ENCODE peak calls at places on chromosomes 6 and 20, in five cellular contexts. One of them, this sample, is unnamed. For H3K27me3, the result is how much of the 10 kb centered on the place peaks cover.

GRCh38 chr20:10430704-10431103 is 3.3 kb downstream of the MKKS start:
- DNase-seq in adipocyte: no peak
- DNase-seq in WERI-Rb-1: no peak
- DNase-seq in right lobe of liver: no peak
- DNase-seq in Karpas-422: no peak
- DNase-seq in this sample: no peak

GRCh38 chr20:25065625-25066338 is 7.8 kb upstream of the ACSS1 start:
- DNase-seq in adipocyte: peak
- DNase-seq in WERI-Rb-1: peak
- DNase-seq in right lobe of liver: no peak
- DNase-seq in Karpas-422: peak
- DNase-seq in this sample: peak

GRCh38 chr20:21185849-21186248 is 60.0 kb downstream of the KIZ start:
- DNase-seq in adipocyte: no peak
- DNase-seq in WERI-Rb-1: no peak
- DNase-seq in right lobe of liver: no peak
- DNase-seq in Karpas-422: no peak
- DNase-seq in this sample: no peak

GRCh38 chr6:25454141-25454540 is 175.0 kb downstream of the CARMIL1 start:
- DNase-seq in adipocyte: peak
- DNase-seq in WERI-Rb-1: no peak
- DNase-seq in right lobe of liver: no peak
- DNase-seq in Karpas-422: no peak
- DNase-seq in this sample: no peak

GRCh38 chr6:3612341-3613041 is 139.0 kb downstream of the PXDC1 start:
- DNase-seq in adipocyte: peak
- DNase-seq in WERI-Rb-1: peak
- DNase-seq in right lobe of liver: no peak
- DNase-seq in Karpas-422: no peak
- DNase-seq in this sample: no peak

GRCh38 chr20:37359836-37360235 is 13.9 kb downstream of the SRC start:
- DNase-seq in adipocyte: no peak
- DNase-seq in WERI-Rb-1: no peak
- DNase-seq in right lobe of liver: no peak
- DNase-seq in Karpas-422: no peak
- DNase-seq in this sample: no peak

GRCh38 chr20:58021481-58021880 is 207.0 kb downstream of the ANKRD60 start:
- DNase-seq in adipocyte: peak
- DNase-seq in WERI-Rb-1: peak
- DNase-seq in right lobe of liver: no peak
- DNase-seq in Karpas-422: no peak
- DNase-seq in this sample: peak

GRCh38 chr20:46070215-46070910 is 19.4 kb downstream of the NCOA5 start:
- DNase-seq in adipocyte: peak
- DNase-seq in WERI-Rb-1: no peak
- DNase-seq in right lobe of liver: no peak
- DNase-seq in Karpas-422: no peak
- DNase-seq in this sample: no peak

GRCh38 chr20:57677323-57677982 is 32.4 kb downstream of the PMEPA1 start:
- DNase-seq in adipocyte: no peak
- DNase-seq in WERI-Rb-1: no peak
- DNase-seq in right lobe of liver: no peak
- DNase-seq in Karpas-422: no peak
- DNase-seq in this sample: peak

GRCh38 chr6:138543648-138544047 is 44.4 kb upstream of the NHSL1 start:
- DNase-seq in adipocyte: no peak
- DNase-seq in WERI-Rb-1: no peak
- DNase-seq in right lobe of liver: no peak
- DNase-seq in Karpas-422: no peak
- DNase-seq in this sample: no peak

GRCh38 chr20:31712564-31713311 is 9.9 kb downstream of the BCL2L1 start:
- DNase-seq in adipocyte: peak
- DNase-seq in WERI-Rb-1: no peak
- DNase-seq in right lobe of liver: no peak
- DNase-seq in Karpas-422: no peak
- DNase-seq in this sample: peak

GRCh38 chr6:155432293-155432692 is 23.3 kb downstream of the NOX3 start:
- DNase-seq in adipocyte: no peak
- DNase-seq in WERI-Rb-1: no peak
- DNase-seq in right lobe of liver: no peak
- DNase-seq in Karpas-422: no peak
- DNase-seq in this sample: no peak

GRCh38 chr6:41577865-41578713 is 31.9 kb downstream of the FOXP4 start:
- DNase-seq in adipocyte: no peak
- DNase-seq in WERI-Rb-1: peak
- DNase-seq in right lobe of liver: peak
- DNase-seq in Karpas-422: peak
- DNase-seq in this sample: peak

GRCh38 chr20:31475472-31476312 is 604 bp downstream of the REM1 start:
- DNase-seq in adipocyte: no peak
- DNase-seq in WERI-Rb-1: no peak
- DNase-seq in right lobe of liver: no peak
- DNase-seq in Karpas-422: no peak
- DNase-seq in this sample: peak

GRCh38 chr6:134464690-134465411 is 146.9 kb upstream of the SGK1 start:
- DNase-seq in adipocyte: no peak
- DNase-seq in WERI-Rb-1: peak
- DNase-seq in right lobe of liver: no peak
- DNase-seq in Karpas-422: no peak
- DNase-seq in this sample: no peak

GRCh38 chr6:31970604-31971271 is 1.2 kb downstream of the DXO start:
- DNase-seq in adipocyte: peak
- DNase-seq in WERI-Rb-1: no peak
- DNase-seq in right lobe of liver: no peak
- DNase-seq in Karpas-422: no peak
- DNase-seq in this sample: peak

GRCh38 chr6:86255973-86256372 is 613.3 kb upstream of the SYNCRIP start:
- DNase-seq in adipocyte: no peak
- DNase-seq in WERI-Rb-1: no peak
- DNase-seq in right lobe of liver: no peak
- DNase-seq in Karpas-422: no peak
- DNase-seq in this sample: no peak

GRCh38 chr6:41424370-41425058 is 89.1 kb downstream of the NCR2 start:
- DNase-seq in adipocyte: peak
- DNase-seq in WERI-Rb-1: peak
- DNase-seq in right lobe of liver: peak
- DNase-seq in Karpas-422: peak
- DNase-seq in this sample: peak

GRCh38 chr6:30259140-30260035 is 46.2 kb upstream of the TRIM26 start:
- DNase-seq in adipocyte: peak
- DNase-seq in WERI-Rb-1: peak
- DNase-seq in right lobe of liver: peak
- DNase-seq in Karpas-422: peak
- DNase-seq in this sample: peak

GRCh38 chr6:17703256-17703694 is 3.5 kb downstream of the NUP153 start:
- DNase-seq in adipocyte: peak
- DNase-seq in WERI-Rb-1: no peak
- DNase-seq in right lobe of liver: no peak
- DNase-seq in Karpas-422: peak
- DNase-seq in this sample: no peak

GRCh38 chr20:40776702-40777457 is 87.8 kb upstream of the MAFB start:
- DNase-seq in adipocyte: no peak
- DNase-seq in WERI-Rb-1: no peak
- DNase-seq in right lobe of liver: no peak
- DNase-seq in Karpas-422: no peak
- DNase-seq in this sample: peak

GRCh38 chr6:125519367-125519766 is 217.6 kb upstream of the HDDC2 start:
- DNase-seq in adipocyte: peak
- DNase-seq in WERI-Rb-1: no peak
- DNase-seq in right lobe of liver: no peak
- DNase-seq in Karpas-422: no peak
- DNase-seq in this sample: no peak

GRCh38 chr20:38202982-38203293 is 37.9 kb upstream of the TGM2 start:
- DNase-seq in adipocyte: no peak
- DNase-seq in WERI-Rb-1: no peak
- DNase-seq in right lobe of liver: no peak
- DNase-seq in Karpas-422: no peak
- DNase-seq in this sample: no peak

GRCh38 chr20:21127201-21127981 is 1.5 kb downstream of the KIZ start:
- DNase-seq in adipocyte: no peak
- DNase-seq in WERI-Rb-1: no peak
- DNase-seq in right lobe of liver: no peak
- DNase-seq in Karpas-422: no peak
- DNase-seq in this sample: no peak

GRCh38 chr6:98845201-98846020 is 11.0 kb downstream of the POU3F2 start:
- DNase-seq in adipocyte: peak
- DNase-seq in WERI-Rb-1: peak
- DNase-seq in right lobe of liver: peak
- DNase-seq in Karpas-422: peak
- DNase-seq in this sample: peak

DNA sequence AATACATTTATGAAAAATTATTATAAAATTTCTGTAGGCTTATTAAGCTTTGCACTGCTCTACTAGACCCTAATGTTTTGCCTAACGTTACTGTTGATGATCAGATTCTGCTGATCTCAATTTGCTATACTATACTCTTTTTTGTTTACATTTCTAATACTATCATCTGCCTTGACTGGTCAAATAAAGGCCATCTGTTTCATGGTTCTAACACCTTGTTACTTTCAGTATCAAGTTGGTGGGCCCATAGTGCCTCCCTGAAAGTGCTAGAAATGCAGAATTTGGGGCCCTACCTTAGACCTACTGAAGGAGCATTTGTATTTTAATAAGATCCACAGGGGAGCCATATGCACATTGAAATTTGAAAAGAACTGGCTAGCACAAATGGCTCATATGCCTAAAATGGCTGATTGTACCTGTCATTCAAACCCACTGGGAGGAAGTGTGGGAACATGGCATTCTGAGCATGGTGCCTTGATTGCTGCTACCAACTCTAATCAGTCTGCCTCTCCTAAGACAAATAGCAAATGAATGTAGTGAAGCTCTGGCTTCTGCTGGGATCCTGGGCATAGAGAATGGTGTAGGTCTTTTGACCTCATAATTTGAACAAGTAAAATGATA is 199.1 kb upstream of the BTBD3 start:
- DNase-seq in adipocyte: no peak
- DNase-seq in WERI-Rb-1: no peak
- DNase-seq in right lobe of liver: no peak
- DNase-seq in Karpas-422: no peak
- DNase-seq in this sample: no peak
- H3K4me3 ChIP-seq in adipocyte: no peak
- H3K4me3 ChIP-seq in WERI-Rb-1: no peak
- H3K4me3 ChIP-seq in right lobe of liver: no peak
- H3K4me3 ChIP-seq in Karpas-422: no peak
- H3K4me3 ChIP-seq in this sample: no peak

DNA sequence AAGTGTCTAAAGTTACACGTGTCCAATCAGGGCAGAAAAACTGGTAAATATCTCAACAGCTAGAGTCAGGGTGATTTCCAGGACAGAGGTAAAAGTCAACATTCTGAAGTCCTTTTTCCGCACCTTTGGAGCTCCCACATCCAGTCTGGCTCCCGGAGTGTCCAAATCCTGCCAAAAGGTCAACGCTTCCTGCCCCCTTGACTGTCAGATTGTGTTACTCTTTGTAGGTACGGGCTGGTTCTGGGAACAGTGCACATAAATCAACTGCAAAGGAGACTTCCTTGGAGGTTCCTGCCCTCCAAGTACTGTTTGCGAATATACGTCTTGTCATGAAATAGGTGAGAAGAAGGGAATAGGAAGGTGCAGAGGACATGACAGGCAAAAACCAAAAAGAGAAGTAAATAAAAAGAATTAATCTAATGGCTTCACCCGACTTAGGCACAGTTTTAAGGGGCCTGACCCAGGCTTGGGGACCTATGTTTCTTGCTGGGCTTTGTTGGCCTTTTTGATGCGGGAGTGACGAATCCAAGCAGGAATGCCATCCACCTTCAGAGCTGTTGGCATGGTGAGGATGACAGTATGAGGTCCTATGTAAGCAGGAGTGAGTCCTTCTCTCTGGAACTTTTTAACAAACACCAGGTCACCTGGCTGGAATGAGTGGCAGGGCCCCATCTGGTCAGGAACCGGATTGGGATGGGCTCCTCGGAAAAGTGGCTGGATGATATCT is 155.4 kb downstream of the TRIM27 start:
- DNase-seq in adipocyte: no peak
- DNase-seq in WERI-Rb-1: no peak
- DNase-seq in right lobe of liver: no peak
- DNase-seq in Karpas-422: no peak
- DNase-seq in this sample: no peak
- H3K27me3 ChIP-seq in adipocyte: half or more
- H3K27me3 ChIP-seq in WERI-Rb-1: half or more
- H3K27me3 ChIP-seq in right lobe of liver: under half
- H3K27me3 ChIP-seq in Karpas-422: under half
- H3K27me3 ChIP-seq in this sample: under half

DNA sequence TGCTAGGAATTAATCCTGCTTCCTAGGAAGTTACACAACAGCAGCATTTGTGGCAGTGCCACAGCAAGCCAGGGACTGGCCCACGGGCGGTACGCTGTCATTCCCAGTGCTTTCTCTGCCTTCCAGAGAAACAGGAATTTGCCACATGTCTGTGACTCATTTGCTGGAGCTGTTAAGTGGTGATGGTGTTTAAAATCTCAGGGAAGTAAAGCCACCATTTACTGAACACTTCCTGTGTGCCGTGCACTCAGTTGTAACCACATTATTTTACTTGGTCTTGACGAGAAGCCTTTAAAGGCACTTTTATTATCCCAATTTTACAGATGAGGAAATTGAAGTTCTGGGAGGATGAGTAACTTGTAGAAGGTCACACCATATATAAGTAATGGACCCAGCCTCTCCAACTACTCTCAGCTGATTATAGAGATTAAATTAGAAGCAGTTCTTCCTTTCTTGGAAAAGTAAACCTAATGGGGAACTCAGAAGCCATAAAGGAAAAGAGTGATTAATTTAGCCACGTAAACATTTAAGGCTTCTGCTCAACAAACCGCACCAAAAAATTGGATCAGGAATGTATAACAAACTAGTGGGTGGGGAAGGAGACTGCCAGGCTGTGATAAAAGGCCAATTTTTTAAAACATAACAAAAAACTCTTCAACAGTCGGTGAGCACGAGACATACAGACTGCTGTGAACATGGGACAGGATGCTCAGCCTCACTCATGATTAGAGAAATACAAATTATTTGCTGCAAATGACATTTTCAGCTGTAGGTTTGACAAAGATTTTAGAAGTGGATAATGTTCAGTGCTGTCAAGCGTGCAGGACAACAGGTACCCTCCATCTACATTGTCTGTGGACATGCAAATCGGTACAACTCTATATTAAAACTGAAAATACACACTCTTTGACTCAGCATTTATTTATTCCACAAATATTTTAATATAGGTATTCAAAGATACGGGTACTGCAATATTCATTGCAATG is 311.2 kb downstream of the NRN1 start:
- DNase-seq in adipocyte: peak
- DNase-seq in WERI-Rb-1: no peak
- DNase-seq in right lobe of liver: no peak
- DNase-seq in Karpas-422: peak
- DNase-seq in this sample: no peak
- H3K4me3 ChIP-seq in adipocyte: peak
- H3K4me3 ChIP-seq in WERI-Rb-1: no peak
- H3K4me3 ChIP-seq in right lobe of liver: no peak
- H3K4me3 ChIP-seq in Karpas-422: peak
- H3K4me3 ChIP-seq in this sample: no peak

DNA sequence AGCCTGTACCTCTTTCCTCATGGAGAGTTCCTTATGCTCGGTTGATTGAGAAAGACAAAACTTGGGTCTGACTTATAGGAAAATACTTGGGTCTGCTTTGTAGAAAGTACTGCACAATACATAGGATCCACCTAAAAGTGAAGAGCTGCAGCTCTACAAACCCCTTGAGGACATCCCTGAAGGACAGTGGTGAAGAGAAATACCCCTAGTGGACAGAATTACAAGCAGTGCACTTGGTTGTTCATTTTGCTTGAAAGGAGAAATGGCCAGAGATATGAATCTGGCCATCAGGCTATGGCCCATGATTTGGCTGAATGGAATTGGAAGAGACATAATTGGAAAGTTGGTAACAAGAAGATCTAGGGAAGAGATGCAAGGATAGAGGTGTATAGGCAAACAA is 8.3 kb downstream of the CD24 start:
- DNase-seq in adipocyte: no peak
- DNase-seq in WERI-Rb-1: no peak
- DNase-seq in right lobe of liver: no peak
- DNase-seq in Karpas-422: peak
- DNase-seq in this sample: no peak
- H3K27me3 ChIP-seq in adipocyte: under half
- H3K27me3 ChIP-seq in WERI-Rb-1: under half
- H3K27me3 ChIP-seq in right lobe of liver: under half
- H3K27me3 ChIP-seq in Karpas-422: under half
- H3K27me3 ChIP-seq in this sample: under half

This sample was measured in right cardiac atrium.